ENCODE peak calls at places on chromosomes 11 and 22, in five cellular contexts. Z, E, C, W and F are unnamed samples.

GRCh38 chr11:28962492-28962891 is 854.3 kb downstream of the METTL15 start:
- DNase-seq in C (no peak), Z (no peak), E (no peak), W (no peak), F (no peak)

GRCh38 chr11:58222730-58223129 is 6.0 kb downstream of the OR10Q1 start:
- DNase-seq in W (no peak), E (no peak), C (no peak), Z (no peak), F (no peak)

GRCh38 chr11:5336331-5336730 is 7.0 kb downstream of the OR51B5 start:
- DNase-seq in E (no peak), Z (no peak), C (no peak), W (no peak), F (no peak)

GRCh38 chr22:24601217-24602104 is 1.5 kb upstream of the GGT1 start:
- DNase-seq in Z (no peak), E (peak), W (no peak), C (no peak), F (no peak)

GRCh38 chr11:65060913-65061408 is 2.6 kb upstream of the NAALADL1 start:
- DNase-seq in W (no peak), Z (no peak), E (no peak), C (no peak), F (peak)

GRCh38 chr11:30706276-30706675 is 120.1 kb upstream of the MPPED2 start:
- DNase-seq in W (no peak), C (no peak), E (no peak), Z (no peak), F (no peak)

GRCh38 chr11:85886089-85887056 is 31.2 kb downstream of the CCDC83 start:
- DNase-seq in W (no peak), Z (peak), C (no peak), E (no peak), F (no peak)

GRCh38 chr11:12717851-12718291 is 43.6 kb downstream of the TEAD1 start:
- DNase-seq in Z (no peak), C (no peak), W (no peak), E (no peak), F (no peak)

GRCh38 chr22:32660292-32660691 is 141.2 kb upstream of the TIMP3 start:
- DNase-seq in E (peak), Z (no peak), W (peak), C (peak), F (peak)

GRCh38 chr11:2581151-2581930 is 118.5 kb downstream of the KCNQ1OT1 start:
- DNase-seq in E (peak), W (no peak), C (peak), Z (no peak), F (peak)

GRCh38 chr22:39264344-39265116 is 19.7 kb upstream of the PDGFB start:
- DNase-seq in E (no peak), Z (no peak), W (no peak), C (no peak), F (no peak)

GRCh38 chr11:93623938-93624337 is 37.5 kb upstream of the CEP295 start:
- DNase-seq in E (no peak), W (no peak), Z (no peak), C (no peak), F (no peak)

GRCh38 chr11:78201096-78201495 is 12.4 kb downstream of the USP35 start:
- DNase-seq in E (peak), W (no peak), C (no peak), Z (no peak), F (no peak)

GRCh38 chr22:37282385-37282677 is at the start of gene CYTH4:
- DNase-seq in Z (no peak), C (no peak), W (no peak), E (no peak), F (no peak)

GRCh38 chr22:27317961-27318360 is 483.6 kb downstream of the MN1 start:
- DNase-seq in E (no peak), W (peak), Z (peak), C (no peak), F (no peak)

GRCh38 chr22:27314276-27314807 is 487.2 kb downstream of the MN1 start:
- DNase-seq in E (no peak), W (peak), Z (no peak), C (no peak), F (no peak)

GRCh38 chr22:27315833-27316232 is 485.7 kb downstream of the MN1 start:
- DNase-seq in C (no peak), E (no peak), Z (no peak), W (no peak), F (no peak)

GRCh38 chr22:27318516-27318915 is 483.0 kb downstream of the MN1 start:
- DNase-seq in W (peak), C (no peak), E (peak), Z (peak), F (no peak)

GRCh38 chr22:27317156-27317555 is 484.4 kb downstream of the MN1 start:
- DNase-seq in Z (no peak), W (no peak), E (no peak), C (no peak), F (no peak)
- TF ChIP-seq CTCF in Z (no peak), W (no peak), E (no peak), C (no peak), F (no peak)

GRCh38 chr11:87298155-87298554 is 260.4 kb downstream of the TMEM135 start:
- DNase-seq in C (no peak), Z (no peak), W (no peak), E (no peak), F (no peak)

GRCh38 chr11:87301785-87302540 is 264.2 kb downstream of the TMEM135 start:
- DNase-seq in Z (no peak), E (no peak), C (no peak), W (no peak), F (no peak)

GRCh38 chr11:87299041-87299481 is 261.3 kb downstream of the TMEM135 start:
- DNase-seq in W (no peak), Z (no peak), E (no peak), C (no peak), F (no peak)

GRCh38 chr11:87304350-87304749 is 266.6 kb downstream of the TMEM135 start:
- DNase-seq in C (no peak), W (no peak), Z (no peak), E (no peak), F (no peak)

GRCh38 chr11:87300640-87301381 is 263.1 kb downstream of the TMEM135 start:
- DNase-seq in C (no peak), Z (no peak), W (no peak), E (no peak), F (no peak)
- TF ChIP-seq CTCF in C (no peak), Z (no peak), W (no peak), E (no peak), F (no peak)

GRCh38 chr11:56848105-56848809 is 99.8 kb upstream of the OR9G4 start:
- DNase-seq in Z (no peak), C (no peak), E (no peak), W (no peak), F (no peak)

GRCh38 chr11:56849852-56850251 is 101.4 kb upstream of the OR9G4 start:
- DNase-seq in Z (no peak), C (no peak), W (no peak), E (no peak), F (no peak)

GRCh38 chr11:56849250-56849649 is 100.8 kb upstream of the OR9G4 start:
- DNase-seq in Z (no peak), E (no peak), C (no peak), W (no peak), F (no peak)

GRCh38 chr11:56855217-56855616 is 106.7 kb upstream of the OR9G4 start:
- DNase-seq in Z (no peak), C (no peak), W (no peak), E (no peak), F (no peak)

DNA sequence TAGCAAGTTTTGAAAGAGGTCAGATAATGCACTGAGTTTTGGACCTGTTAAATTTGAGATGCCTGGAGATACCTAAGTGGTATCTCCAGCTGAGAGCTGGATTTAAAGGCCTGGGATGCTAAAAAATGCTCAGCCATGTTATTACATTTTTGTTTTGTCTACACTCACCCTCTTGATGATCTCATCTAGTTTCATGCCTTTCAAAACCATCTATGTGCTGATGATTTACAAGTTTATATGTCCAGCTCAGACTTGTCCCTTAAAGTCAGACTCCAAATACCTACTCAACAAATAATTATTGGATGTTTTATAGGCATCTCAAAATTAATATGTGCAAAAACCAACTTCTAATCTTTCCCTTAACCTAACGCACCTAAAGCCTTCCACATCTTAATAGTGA is 103.6 kb upstream of the OR9G4 start:
- DNase-seq in C (no peak), Z (no peak), E (no peak), W (no peak), F (no peak)
- TF ChIP-seq CTCF in C (no peak), Z (no peak), E (no peak), W (no peak), F (no peak)

DNA sequence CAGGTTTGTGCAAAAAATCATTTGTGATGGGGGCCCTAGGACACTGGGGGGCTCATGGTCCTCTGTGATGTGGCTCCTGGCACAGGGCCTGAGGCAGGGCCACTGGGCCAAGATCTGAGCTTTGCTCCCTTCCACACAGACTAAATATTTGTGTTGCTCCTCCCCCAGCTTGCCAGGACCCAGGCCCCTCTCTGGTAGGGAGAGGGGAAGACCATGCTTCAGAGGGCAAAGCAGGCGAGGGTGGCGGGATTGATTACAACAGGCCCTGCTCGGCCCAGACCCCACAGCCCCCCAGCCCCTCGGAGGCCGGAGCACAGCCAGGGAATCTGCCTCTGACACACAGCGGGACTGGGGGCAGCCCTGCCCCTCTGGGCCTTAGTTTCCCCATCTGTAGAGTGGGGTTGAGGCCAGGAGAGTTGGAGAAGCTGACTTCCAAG is 29.0 kb downstream of the WNT11 start:
- DNase-seq in Z (no peak), E (no peak), W (no peak), C (no peak), F (no peak)
- TF ChIP-seq CTCF in Z (no peak), E (no peak), W (no peak), C (no peak), F (no peak)

DNA sequence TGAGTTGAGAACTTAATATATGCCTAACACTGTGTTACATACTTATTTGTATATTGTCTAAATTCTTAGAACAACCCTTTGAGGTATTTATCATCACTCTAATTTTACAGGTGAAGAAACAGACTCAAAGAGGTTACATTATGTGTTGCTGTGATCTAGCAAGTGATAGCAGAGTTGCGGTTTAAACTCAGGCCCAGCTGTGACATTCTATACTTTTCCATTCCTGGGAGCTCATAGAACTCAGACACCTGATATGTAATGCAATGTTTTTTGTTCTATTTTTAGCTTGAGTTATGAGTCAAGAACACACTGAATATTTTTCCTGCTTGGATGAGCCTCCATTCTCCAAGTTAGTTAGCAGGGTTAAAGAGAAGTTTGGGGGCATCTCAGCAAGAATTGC is 449.7 kb upstream of the DDI1 start:
- DNase-seq in E (no peak), Z (no peak), W (no peak), C (no peak), F (no peak)
- TF ChIP-seq CTCF in E (no peak), Z (no peak), W (no peak), C (no peak), F (no peak)

GRCh38 chr11:109864834-109865557 is 228.2 kb upstream of the ZC3H12C start:
- DNase-seq in E (no peak), W (peak), C (no peak), Z (no peak), F (no peak)

GRCh38 chr11:109864161-109864661 is 229.0 kb upstream of the ZC3H12C start:
- DNase-seq in C (no peak), E (no peak), Z (no peak), W (peak), F (no peak)

GRCh38 chr11:109862808-109863207 is 230.4 kb upstream of the ZC3H12C start:
- DNase-seq in W (no peak), E (no peak), Z (no peak), C (no peak), F (no peak)

GRCh38 chr11:109867784-109868183 is 225.4 kb upstream of the ZC3H12C start:
- DNase-seq in C (no peak), Z (no peak), E (no peak), W (no peak), F (no peak)

GRCh38 chr11:109865558-109866186 is 227.5 kb upstream of the ZC3H12C start:
- DNase-seq in W (no peak), Z (no peak), C (no peak), E (no peak), F (no peak)
- TF ChIP-seq CTCF in W (peak), Z (no peak), C (peak), E (no peak), F (no peak)

DNA sequence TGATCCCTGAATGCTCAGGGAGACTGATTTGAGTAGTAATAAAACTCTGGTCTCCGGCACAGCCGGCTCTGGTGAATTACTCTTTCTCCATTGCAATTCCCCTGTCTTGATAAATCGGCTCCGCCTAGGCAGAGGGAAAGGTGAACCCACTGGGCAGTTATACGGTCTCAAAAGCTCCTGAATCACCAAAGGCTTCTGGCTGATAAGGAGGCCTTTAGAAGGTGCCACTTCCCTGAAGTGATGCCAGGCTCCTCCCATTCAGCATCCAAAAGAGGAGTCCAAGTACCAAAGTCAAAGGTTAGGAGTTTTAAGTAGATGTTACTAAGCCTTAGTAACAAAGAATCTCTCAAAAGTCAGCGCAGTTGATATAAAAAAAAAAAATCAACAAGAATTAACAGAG is 11.8 kb upstream of the ALKBH8 start:
- DNase-seq in C (no peak), W (no peak), Z (no peak), E (no peak), F (no peak)
- TF ChIP-seq CTCF in C (no peak), W (no peak), Z (no peak), E (no peak), F (no peak)

DNA sequence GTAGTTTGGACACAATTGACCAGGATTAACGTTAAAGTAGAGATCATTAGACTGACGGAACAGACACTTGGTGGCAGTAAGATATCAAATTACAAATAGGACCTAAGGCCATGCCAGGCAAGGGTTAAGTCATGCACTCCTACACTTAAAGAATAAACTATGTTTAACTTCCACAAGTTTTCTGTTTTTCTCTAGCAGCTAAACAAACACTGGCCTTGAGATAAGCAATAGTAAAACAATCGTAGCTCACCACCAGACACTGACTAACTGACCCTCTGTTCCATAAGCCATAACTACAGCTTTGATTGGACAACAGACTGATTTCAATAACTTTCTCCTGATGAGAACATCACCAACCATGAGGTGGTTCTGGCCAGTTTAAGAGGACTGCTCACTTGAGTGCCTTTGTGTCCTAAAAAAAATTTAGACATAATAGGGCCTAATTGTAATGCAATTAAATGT is 2.0 kb upstream of the CEP126 start:
- DNase-seq in E (no peak), C (no peak), W (peak), Z (no peak), F (no peak)
- TF ChIP-seq CTCF in E (no peak), C (no peak), W (peak), Z (no peak), F (no peak)

GRCh38 chr22:30423959-30424380 is 1.6 kb upstream of the MTFP1 start:
- DNase-seq in Z (peak), C (peak), W (peak), E (peak), F (peak)

GRCh38 chr22:30425327-30425615 is 297 bp upstream of the MTFP1 start:
- DNase-seq in E (no peak), Z (no peak), C (no peak), W (no peak), F (no peak)

GRCh38 chr22:30425616-30426394 is at the start of gene MTFP1:
- DNase-seq in W (peak), C (peak), Z (no peak), E (peak), F (peak)

GRCh38 chr22:30423296-30423958 is 2.1 kb upstream of the MTFP1 start:
- DNase-seq in E (no peak), W (peak), C (no peak), Z (no peak), F (peak)

DNA sequence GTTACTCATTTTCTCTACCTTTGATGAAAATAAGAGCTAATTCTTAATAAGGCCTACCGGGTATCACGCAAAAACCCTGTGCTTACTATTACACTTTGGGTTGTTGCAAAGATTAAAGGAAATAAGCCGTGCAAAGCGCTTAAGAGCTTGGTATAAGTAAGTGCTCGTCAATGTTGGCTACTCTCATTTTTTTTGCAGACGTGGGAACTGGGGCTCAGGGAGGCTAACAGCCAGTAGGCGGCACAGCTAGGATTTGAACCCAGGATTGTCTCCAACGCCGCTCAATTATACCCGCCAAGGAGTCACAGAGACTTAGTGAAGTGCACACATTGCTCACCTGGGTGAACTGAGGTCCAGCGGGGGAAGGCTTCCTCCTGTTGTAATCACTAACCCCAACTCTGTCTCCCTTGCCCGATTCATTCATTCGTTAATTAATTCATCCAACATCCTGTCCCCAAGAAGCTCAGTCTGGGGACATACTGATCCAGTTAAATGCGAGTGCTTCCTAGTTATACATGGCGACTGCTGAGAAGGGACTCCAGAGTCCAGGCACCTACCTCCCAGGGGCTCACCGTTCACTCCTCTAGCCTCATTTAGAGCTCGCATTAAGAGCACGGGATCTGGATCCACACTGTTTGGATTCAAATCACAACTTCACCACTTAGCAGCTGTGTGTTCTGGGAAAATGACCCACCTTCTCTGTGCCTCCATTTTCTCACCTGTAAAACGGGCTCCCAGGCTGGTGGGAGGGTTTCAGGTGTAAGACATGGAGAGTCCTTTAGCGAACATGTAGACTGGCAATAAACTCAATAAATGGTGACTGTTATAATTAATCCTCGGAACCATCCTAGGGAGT is 869 bp upstream of the MTFP1 start:
- DNase-seq in Z (no peak), C (no peak), E (no peak), W (peak), F (no peak)
- TF ChIP-seq CTCF in Z (peak), C (no peak), E (no peak), W (no peak), F (no peak)